ENCODE peak calls at places on chromosomes 6 and 20, in seven cellular contexts. Z is HepG2, J is GM12878, B is SK-N-SH, G is K562, Q is H1, S is GM12891. V is an unnamed sample.

GRCh38 chr6:119586250-119586882 is 236.8 kb upstream of the MAN1A1 start:
- DNase-seq in G (no peak), S (no peak), Z (no peak), J (peak), Q (no peak), B (no peak), V (no peak)

GRCh38 chr6:152671146-152671545 is 26.6 kb upstream of the MYCT1 start:
- DNase-seq in G (no peak), Q (no peak), Z (no peak), B (no peak), J (no peak), S (no peak), V (no peak)

GRCh38 chr6:146357578-146358340 is 185.9 kb upstream of the RAB32 start:
- DNase-seq in S (no peak), J (peak), Z (no peak), G (no peak), Q (no peak), B (no peak), V (no peak)

GRCh38 chr20:14193885-14194284 is 143.5 kb downstream of the FLRT3 start:
- DNase-seq in Z (no peak), S (no peak), J (no peak), G (no peak), Q (no peak), B (no peak), V (no peak)

GRCh38 chr20:58153121-58153520 is 75.3 kb downstream of the ANKRD60 start:
- DNase-seq in B (no peak), J (no peak), G (no peak), Z (no peak), Q (no peak), S (no peak), V (no peak)

GRCh38 chr20:59661141-59661540 is 56.8 kb downstream of the PHACTR3 start:
- DNase-seq in J (no peak), Q (no peak), Z (no peak), G (no peak), B (no peak), S (no peak), V (no peak)

GRCh38 chr6:10843554-10843953 is 5.2 kb upstream of the MAK start:
- DNase-seq in Z (no peak), Q (no peak), G (no peak), B (no peak), J (no peak), S (no peak), V (no peak)

GRCh38 chr6:132235596-132236280 is 165.5 kb downstream of the MOXD1 start:
- DNase-seq in Z (no peak), J (no peak), S (no peak), Q (no peak), G (no peak), B (no peak), V (no peak)

GRCh38 chr6:169891846-169892245 is 140.4 kb downstream of the ERMARD start:
- DNase-seq in Q (no peak), Z (no peak), S (no peak), B (no peak), J (no peak), G (no peak), V (no peak)

GRCh38 chr6:12935637-12936036 is 219.1 kb downstream of the PHACTR1 start:
- DNase-seq in J (no peak), Q (no peak), Z (no peak), B (no peak), G (no peak), S (no peak), V (no peak)

GRCh38 chr6:133889557-133890301 is 816 bp downstream of the TCF21 start:
- DNase-seq in G (no peak), Z (no peak), B (peak), Q (peak), J (no peak), S (no peak), V (no peak)

GRCh38 chr6:79946773-79947190 is 571 bp downstream of the ELOVL4 start:
- DNase-seq in B (no peak), G (no peak), Q (peak), S (no peak), Z (no peak), J (no peak), V (no peak)

GRCh38 chr20:53510704-53511103 is 82.9 kb downstream of the ZNF217 start:
- DNase-seq in Z (no peak), G (no peak), J (no peak), S (no peak), Q (peak), B (no peak), V (no peak)

GRCh38 chr20:52402514-52402913 is 210.9 kb upstream of the ZFP64 start:
- DNase-seq in B (no peak), G (no peak), Q (no peak), S (no peak), J (no peak), Z (no peak), V (no peak)
- TF ChIP-seq POLR2AphosphoS5 in B (no peak), G (no peak), Q (no peak), S (no peak), J (no peak), Z (no peak), V (no peak)

GRCh38 chr20:444862-445426 is 17.4 kb downstream of the TBC1D20 start:
- DNase-seq in J (no peak), Z (no peak), Q (no peak), G (peak), S (no peak), B (no peak), V (no peak)
- TF ChIP-seq TAF1 in J (no peak), Z (no peak), Q (no peak), G (no peak), S (no peak), B (no peak), V (no peak)

GRCh38 chr6:39279539-39279938 is 34.7 kb downstream of the KCNK17 start:
- DNase-seq in Q (no peak), J (no peak), S (no peak), Z (no peak), B (no peak), G (no peak), V (no peak)
- TF ChIP-seq POLR2AphosphoS5 in Q (no peak), J (no peak), S (no peak), Z (no peak), B (no peak), G (no peak), V (no peak)

DNA sequence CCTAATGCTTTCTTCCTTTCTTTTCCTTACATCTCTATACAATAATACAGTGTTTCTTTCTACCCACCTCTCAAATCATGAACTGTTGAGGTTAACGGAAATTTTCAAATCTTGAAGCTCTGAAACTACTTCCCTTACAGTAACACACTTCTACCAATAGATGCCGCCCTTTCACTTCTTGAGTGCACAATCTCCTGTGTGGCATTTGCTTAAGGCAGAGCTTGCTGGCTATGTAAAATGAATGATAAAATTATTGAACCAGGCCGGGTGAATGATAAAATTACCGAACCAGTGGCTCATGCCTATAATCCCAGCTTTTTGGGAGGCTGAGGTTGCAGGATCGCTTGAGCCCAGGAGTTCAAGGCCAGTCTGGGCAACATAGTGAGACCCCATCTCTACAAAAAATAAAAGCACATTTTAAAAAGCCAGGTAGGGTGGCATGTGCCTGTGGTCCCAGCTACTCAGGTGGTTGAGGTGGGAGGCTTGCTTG is 56.8 kb downstream of the KCNS1 start:
- DNase-seq in J (no peak), G (peak), Q (no peak), Z (peak), B (peak), S (no peak), V (no peak)
- TF ChIP-seq TAF1 in J (no peak), G (no peak), Q (no peak), Z (no peak), B (no peak), S (no peak), V (no peak)

GRCh38 chr6:30748851-30749540 is 4.6 kb upstream of the IER3 start:
- DNase-seq in Q (no peak), G (no peak), Z (peak), B (no peak), S (no peak), J (no peak), V (no peak)

GRCh38 chr6:30749554-30750378 is 5.4 kb upstream of the IER3 start:
- DNase-seq in Z (peak), Q (no peak), B (no peak), G (no peak), J (no peak), S (no peak), V (no peak)

GRCh38 chr6:30747300-30747687 is 2.9 kb upstream of the IER3 start:
- DNase-seq in B (no peak), G (no peak), S (no peak), Z (peak), Q (no peak), J (no peak), V (no peak)

GRCh38 chr6:30750379-30750668 is 6.0 kb upstream of the IER3 start:
- DNase-seq in G (no peak), B (no peak), S (no peak), Q (no peak), J (no peak), Z (no peak), V (no peak)

DNA sequence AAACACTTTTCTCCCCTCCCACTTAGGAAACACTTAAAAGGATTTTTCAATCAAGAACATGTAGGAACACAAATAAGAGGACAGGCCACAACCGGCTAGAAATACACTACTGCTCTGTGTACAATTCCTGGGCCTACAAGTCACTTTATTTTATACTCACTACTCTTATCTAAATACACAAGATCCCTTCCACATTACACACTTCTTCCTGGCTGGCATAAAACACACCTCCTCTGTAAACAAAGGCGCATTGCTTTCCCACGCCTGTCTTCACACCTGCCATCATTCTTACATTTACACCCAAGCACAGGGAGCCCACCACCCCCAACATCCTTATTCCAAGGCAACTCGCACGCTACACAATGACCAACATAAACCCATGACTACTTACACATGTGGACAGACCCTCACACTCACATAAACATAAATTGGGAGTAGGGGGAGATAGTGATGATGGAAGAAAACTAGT is 4.0 kb upstream of the IER3 start:
- DNase-seq in G (no peak), S (no peak), B (no peak), Z (no peak), Q (no peak), J (no peak), V (no peak)
- TF ChIP-seq POLR2AphosphoS5 in G (no peak), S (no peak), B (no peak), Z (no peak), Q (no peak), J (no peak), V (no peak)

GRCh38 chr6:5670381-5670780 is 336.3 kb downstream of the NRN1 start:
- DNase-seq in Z (no peak), J (no peak), G (no peak), S (no peak), B (no peak), Q (no peak), V (no peak)
- TF ChIP-seq TAF1 in Z (no peak), J (no peak), G (no peak), S (no peak), B (no peak), Q (no peak), V (no peak)

GRCh38 chr6:27836783-27837635 is 75.2 kb downstream of the OR2B2 start:
- DNase-seq in J (no peak), B (peak), G (peak), Q (peak), Z (peak), S (no peak), V (no peak)

GRCh38 chr6:27837636-27838512 is 74.3 kb downstream of the OR2B2 start:
- DNase-seq in B (peak), G (peak), Q (peak), S (peak), J (peak), Z (peak), V (peak)

GRCh38 chr6:27836080-27836782 is 76.0 kb downstream of the OR2B2 start:
- DNase-seq in G (no peak), S (no peak), Q (peak), B (no peak), Z (no peak), J (no peak), V (no peak)

GRCh38 chr6:27840572-27840971 is 71.6 kb downstream of the OR2B2 start:
- DNase-seq in Q (no peak), J (no peak), S (no peak), B (no peak), G (no peak), Z (no peak), V (no peak)

GRCh38 chr6:27839303-27840081 is 72.7 kb downstream of the OR2B2 start:
- DNase-seq in G (no peak), S (no peak), B (peak), J (no peak), Z (peak), Q (no peak), V (no peak)
- TF ChIP-seq POLR2AphosphoS5 in G (peak), S (no peak), B (peak), J (no peak), Z (peak), Q (no peak), V (peak)

DNA sequence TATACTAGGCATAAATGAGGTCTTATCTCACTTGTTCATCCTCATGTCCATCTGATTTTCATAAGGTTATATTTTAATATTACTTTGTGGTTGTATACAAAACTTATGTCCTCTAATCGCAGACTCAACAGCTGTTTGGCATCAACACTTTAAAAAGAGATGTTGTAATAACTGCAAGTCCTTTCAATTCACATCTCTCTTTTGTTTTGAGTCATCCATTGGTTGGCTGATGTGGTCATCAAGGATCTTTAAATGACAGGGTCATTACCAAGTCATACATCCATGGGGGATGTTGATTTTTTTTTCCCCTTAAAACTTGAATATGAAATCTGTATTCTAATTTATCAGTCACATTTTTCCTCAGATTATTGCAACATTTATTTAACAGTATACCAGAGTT is 299.4 kb upstream of the NRSN1 start:
- DNase-seq in Q (no peak), S (no peak), G (no peak), Z (no peak), B (no peak), J (no peak), V (no peak)
- TF ChIP-seq TAF1 in Q (no peak), S (no peak), G (no peak), Z (no peak), B (no peak), J (no peak), V (no peak)

DNA sequence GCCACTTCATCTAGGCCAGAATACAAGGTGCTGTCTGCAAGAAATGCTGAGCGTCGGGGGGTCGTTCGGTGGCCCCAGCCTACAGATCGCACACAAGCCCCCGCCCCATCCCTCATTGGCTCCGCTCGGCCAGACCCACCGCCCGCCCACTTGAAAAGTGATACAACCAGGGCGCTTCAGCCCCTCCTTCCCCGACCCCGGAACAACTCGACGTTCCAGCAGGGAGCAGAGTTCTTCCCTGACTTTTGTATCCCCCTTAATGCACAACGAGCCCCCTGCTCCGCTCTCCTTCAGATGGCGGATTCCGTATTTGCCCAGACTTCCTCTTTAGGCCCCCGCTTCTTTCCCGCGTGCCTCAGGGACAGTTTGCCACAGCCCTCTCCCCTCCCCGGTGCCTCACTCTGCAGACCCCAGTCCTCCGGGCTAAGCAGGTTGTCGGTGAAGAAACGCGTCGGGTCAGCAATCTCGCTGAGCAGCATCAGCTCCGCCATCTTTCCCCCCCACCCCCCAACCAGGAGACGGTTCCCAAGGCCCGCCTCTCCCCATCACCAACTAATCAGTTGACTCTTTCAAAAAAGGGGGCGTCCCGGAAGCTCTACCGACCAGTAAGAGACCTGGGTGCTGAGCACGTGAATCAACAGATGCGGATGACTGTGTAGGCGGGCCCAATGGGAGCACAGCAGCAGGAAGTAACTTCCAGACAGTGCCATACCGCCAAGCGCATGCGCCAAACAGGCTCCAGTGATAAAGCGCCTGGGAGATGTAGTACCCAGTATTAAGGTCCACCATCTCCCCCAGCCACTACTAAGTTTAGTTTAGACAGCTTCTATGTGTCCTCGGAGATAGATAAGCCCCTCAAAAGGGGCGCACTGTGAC is at the start of gene ATF6B:
- DNase-seq in B (peak), Z (peak), G (peak), Q (peak), S (peak), J (peak), V (peak)
- TF ChIP-seq POLR2AphosphoS5 in B (peak), Z (peak), G (peak), Q (peak), S (peak), J (peak), V (peak)

V was measured in GM12892.